ENCODE peak calls at places on chromosomes 5 and 9, in six cellular contexts. One of them, this sample, is unnamed.
A peak's percentile ranks its signal among the peaks of the same experiment; 100 is the strongest.

GRCh38 chr9:135376511-135377173 is 102.9 kb upstream of the PPP1R26 start:
- DNase-seq in PC-3: no peak
- DNase-seq in HCT116: no peak
- DNase-seq in fibroblast of lung: no peak
- DNase-seq in endodermal cell: no peak
- DNase-seq in neuronal stem cell: no peak
- DNase-seq in this sample: no peak

GRCh38 chr9:83533296-83533695 is 4.9 kb downstream of the FRMD3 start:
- DNase-seq in PC-3: peak; percentile 60
- DNase-seq in HCT116: no peak
- DNase-seq in fibroblast of lung: peak; percentile 3
- DNase-seq in endodermal cell: no peak
- DNase-seq in neuronal stem cell: no peak
- DNase-seq in this sample: no peak

GRCh38 chr9:12884736-12885395 is 110.0 kb downstream of the LURAP1L start:
- DNase-seq in PC-3: peak; percentile 84
- DNase-seq in HCT116: peak; percentile 55
- DNase-seq in fibroblast of lung: peak; percentile 80
- DNase-seq in endodermal cell: no peak
- DNase-seq in neuronal stem cell: no peak
- DNase-seq in this sample: no peak

GRCh38 chr9:114446036-114446435 is 58.3 kb upstream of the AKNA start:
- DNase-seq in PC-3: peak; percentile 16
- DNase-seq in HCT116: no peak
- DNase-seq in fibroblast of lung: peak; percentile 70
- DNase-seq in endodermal cell: no peak
- DNase-seq in neuronal stem cell: no peak
- DNase-seq in this sample: no peak

GRCh38 chr9:123425836-123426365 is 69.9 kb downstream of the CRB2 start:
- DNase-seq in PC-3: no peak
- DNase-seq in HCT116: no peak
- DNase-seq in fibroblast of lung: no peak
- DNase-seq in endodermal cell: peak; percentile 28
- DNase-seq in neuronal stem cell: no peak
- DNase-seq in this sample: no peak

GRCh38 chr9:33619666-33620404 is 95.8 kb downstream of the ANKRD18B start:
- DNase-seq in PC-3: peak; percentile 72
- DNase-seq in HCT116: peak; percentile 28
- DNase-seq in fibroblast of lung: peak; percentile 86
- DNase-seq in endodermal cell: peak; percentile 10
- DNase-seq in neuronal stem cell: no peak
- DNase-seq in this sample: no peak

GRCh38 chr9:95924955-95925354 is 49.5 kb downstream of the ERCC6L2 start:
- DNase-seq in PC-3: no peak
- DNase-seq in HCT116: no peak
- DNase-seq in fibroblast of lung: no peak
- DNase-seq in endodermal cell: no peak
- DNase-seq in neuronal stem cell: no peak
- DNase-seq in this sample: no peak

GRCh38 chr9:87886210-87887150 is 3.8 kb downstream of the SPATA31E1 start:
- DNase-seq in PC-3: no peak
- DNase-seq in HCT116: no peak
- DNase-seq in fibroblast of lung: no peak
- DNase-seq in endodermal cell: no peak
- DNase-seq in neuronal stem cell: no peak
- DNase-seq in this sample: no peak

GRCh38 chr9:35367451-35367850 is 122.5 kb upstream of the RUSC2 start:
- DNase-seq in PC-3: peak; percentile 87
- DNase-seq in HCT116: no peak
- DNase-seq in fibroblast of lung: peak; percentile 97
- DNase-seq in endodermal cell: no peak
- DNase-seq in neuronal stem cell: no peak
- DNase-seq in this sample: no peak

GRCh38 chr9:124480621-124480981 is 26.6 kb downstream of the NR5A1 start:
- DNase-seq in PC-3: peak; percentile 22
- DNase-seq in HCT116: peak; percentile 32
- DNase-seq in fibroblast of lung: no peak
- DNase-seq in endodermal cell: peak; percentile 91
- DNase-seq in neuronal stem cell: no peak
- DNase-seq in this sample: peak; percentile 84

GRCh38 chr5:126863402-126863801 is 86.5 kb downstream of the LMNB1 start:
- DNase-seq in PC-3: no peak
- DNase-seq in HCT116: no peak
- DNase-seq in fibroblast of lung: no peak
- DNase-seq in endodermal cell: no peak
- DNase-seq in neuronal stem cell: no peak
- DNase-seq in this sample: no peak

GRCh38 chr9:80995759-80996158 is 693.6 kb downstream of the TLE1 start:
- DNase-seq in PC-3: peak; percentile 86
- DNase-seq in HCT116: no peak
- DNase-seq in fibroblast of lung: peak; percentile 69
- DNase-seq in endodermal cell: no peak
- DNase-seq in neuronal stem cell: no peak
- DNase-seq in this sample: no peak

GRCh38 chr5:43973318-43973717 is 370.3 kb downstream of the NNT start:
- DNase-seq in PC-3: peak; percentile 11
- DNase-seq in HCT116: no peak
- DNase-seq in fibroblast of lung: no peak
- DNase-seq in endodermal cell: no peak
- DNase-seq in neuronal stem cell: no peak
- DNase-seq in this sample: no peak

GRCh38 chr5:79069488-79070001 is at the start of the genes BHMT2 and DMGDH:
- DNase-seq in PC-3: no peak
- DNase-seq in HCT116: no peak
- DNase-seq in fibroblast of lung: peak; percentile 68
- DNase-seq in endodermal cell: no peak
- DNase-seq in neuronal stem cell: no peak
- DNase-seq in this sample: no peak

GRCh38 chr9:134314950-134315715 is 11.1 kb upstream of the RXRA start:
- DNase-seq in PC-3: no peak
- DNase-seq in HCT116: no peak
- DNase-seq in fibroblast of lung: no peak
- DNase-seq in endodermal cell: peak; percentile 75
- DNase-seq in neuronal stem cell: no peak
- DNase-seq in this sample: no peak
- H3K9ac ChIP-seq in PC-3: no peak overlapping the region
- H3K9ac ChIP-seq in HCT116: no peak overlapping the region
- H3K9ac ChIP-seq in fibroblast of lung: no peak overlapping the region
- H3K9ac ChIP-seq in endodermal cell: no peak overlapping the region
- H3K9ac ChIP-seq in neuronal stem cell: peak overlapping the region; percentile 67
- H3K9ac ChIP-seq in this sample: no peak overlapping the region

DNA sequence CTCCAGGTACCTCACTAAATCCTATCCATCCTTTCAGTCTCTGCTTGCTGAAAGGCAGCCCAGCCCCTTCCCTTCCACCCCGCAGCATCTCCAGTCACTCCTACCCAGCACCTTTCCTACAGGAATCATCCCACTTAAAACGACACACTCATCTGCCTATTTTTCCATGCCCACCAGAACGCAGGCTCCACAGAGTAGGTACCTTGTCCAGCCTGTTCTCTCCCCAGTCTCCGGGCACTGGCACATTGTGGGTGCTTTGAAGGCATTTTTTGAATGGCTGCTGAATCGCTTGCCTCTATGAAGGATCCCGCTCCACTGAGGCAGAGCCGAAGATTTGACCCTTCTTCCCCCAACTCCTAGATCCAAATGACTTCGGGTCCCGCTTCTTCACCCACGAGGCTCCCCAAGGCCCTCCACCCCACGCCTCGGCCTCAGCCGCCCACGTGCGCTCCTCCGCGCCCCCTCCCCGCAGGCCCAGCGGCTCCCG is 15.6 kb downstream of the LHX6 start:
- DNase-seq in PC-3: no peak
- DNase-seq in HCT116: no peak
- DNase-seq in fibroblast of lung: no peak
- DNase-seq in endodermal cell: no peak
- DNase-seq in neuronal stem cell: no peak
- DNase-seq in this sample: no peak
- H3K9ac ChIP-seq in PC-3: peak overlapping the region; percentile 60
- H3K9ac ChIP-seq in HCT116: peak overlapping the region; percentile 32
- H3K9ac ChIP-seq in fibroblast of lung: no peak overlapping the region
- H3K9ac ChIP-seq in endodermal cell: no peak overlapping the region
- H3K9ac ChIP-seq in neuronal stem cell: no peak overlapping the region
- H3K9ac ChIP-seq in this sample: no peak overlapping the region

GRCh38 chr5:14178671-14179211 is 35.6 kb downstream of the TRIO start:
- DNase-seq in PC-3: peak; percentile 87
- DNase-seq in HCT116: no peak
- DNase-seq in fibroblast of lung: peak; percentile 98
- DNase-seq in endodermal cell: peak; percentile 90
- DNase-seq in neuronal stem cell: peak; percentile 49
- DNase-seq in this sample: no peak
- H3K9ac ChIP-seq in PC-3: peak overlapping the region; percentile 35
- H3K9ac ChIP-seq in HCT116: peak overlapping the region; percentile 45
- H3K9ac ChIP-seq in fibroblast of lung: no peak overlapping the region
- H3K9ac ChIP-seq in endodermal cell: no peak overlapping the region
- H3K9ac ChIP-seq in neuronal stem cell: no peak overlapping the region
- H3K9ac ChIP-seq in this sample: no peak overlapping the region

GRCh38 chr9:4306788-4307144 is 6.9 kb upstream of the GLIS3 start:
- DNase-seq in PC-3: no peak
- DNase-seq in HCT116: no peak
- DNase-seq in fibroblast of lung: no peak
- DNase-seq in endodermal cell: no peak
- DNase-seq in neuronal stem cell: no peak
- DNase-seq in this sample: no peak
- H3K9ac ChIP-seq in PC-3: no peak overlapping the region
- H3K9ac ChIP-seq in HCT116: no peak overlapping the region
- H3K9ac ChIP-seq in fibroblast of lung: no peak overlapping the region
- H3K9ac ChIP-seq in endodermal cell: no peak overlapping the region
- H3K9ac ChIP-seq in neuronal stem cell: no peak overlapping the region
- H3K9ac ChIP-seq in this sample: no peak overlapping the region

GRCh38 chr5:133889271-133889905 is 79.0 kb downstream of the C5orf15 start:
- DNase-seq in PC-3: no peak
- DNase-seq in HCT116: no peak
- DNase-seq in fibroblast of lung: no peak
- DNase-seq in endodermal cell: no peak
- DNase-seq in neuronal stem cell: no peak
- DNase-seq in this sample: no peak
- H3K9ac ChIP-seq in PC-3: no peak overlapping the region
- H3K9ac ChIP-seq in HCT116: no peak overlapping the region
- H3K9ac ChIP-seq in fibroblast of lung: no peak overlapping the region
- H3K9ac ChIP-seq in endodermal cell: no peak overlapping the region
- H3K9ac ChIP-seq in neuronal stem cell: no peak overlapping the region
- H3K9ac ChIP-seq in this sample: no peak overlapping the region

GRCh38 chr5:154524181-154524580 is 46.2 kb upstream of the HAND1 start:
- DNase-seq in PC-3: no peak
- DNase-seq in HCT116: no peak
- DNase-seq in fibroblast of lung: no peak
- DNase-seq in endodermal cell: peak; percentile 47
- DNase-seq in neuronal stem cell: no peak
- DNase-seq in this sample: no peak
- H3K9ac ChIP-seq in PC-3: no peak overlapping the region
- H3K9ac ChIP-seq in HCT116: no peak overlapping the region
- H3K9ac ChIP-seq in fibroblast of lung: no peak overlapping the region
- H3K9ac ChIP-seq in endodermal cell: no peak overlapping the region
- H3K9ac ChIP-seq in neuronal stem cell: no peak overlapping the region
- H3K9ac ChIP-seq in this sample: no peak overlapping the region

GRCh38 chr9:127557466-127557869 is 54.6 kb upstream of the STXBP1 start:
- DNase-seq in PC-3: peak; percentile 56
- DNase-seq in HCT116: no peak
- DNase-seq in fibroblast of lung: no peak
- DNase-seq in endodermal cell: no peak
- DNase-seq in neuronal stem cell: no peak
- DNase-seq in this sample: no peak
- H3K9ac ChIP-seq in PC-3: peak overlapping the region; percentile 32
- H3K9ac ChIP-seq in HCT116: peak overlapping the region; percentile 32
- H3K9ac ChIP-seq in fibroblast of lung: peak overlapping the region; percentile 37
- H3K9ac ChIP-seq in endodermal cell: no peak overlapping the region
- H3K9ac ChIP-seq in neuronal stem cell: no peak overlapping the region
- H3K9ac ChIP-seq in this sample: no peak overlapping the region

GRCh38 chr9:105246656-105247162 is 2.3 kb downstream of the SLC44A1 start:
- DNase-seq in PC-3: no peak
- DNase-seq in HCT116: no peak
- DNase-seq in fibroblast of lung: peak; percentile 24
- DNase-seq in endodermal cell: no peak
- DNase-seq in neuronal stem cell: no peak
- DNase-seq in this sample: no peak
- H3K9ac ChIP-seq in PC-3: no peak overlapping the region
- H3K9ac ChIP-seq in HCT116: no peak overlapping the region
- H3K9ac ChIP-seq in fibroblast of lung: no peak overlapping the region
- H3K9ac ChIP-seq in endodermal cell: no peak overlapping the region
- H3K9ac ChIP-seq in neuronal stem cell: no peak overlapping the region
- H3K9ac ChIP-seq in this sample: no peak overlapping the region